ENCODE peak calls at places on chromosomes 11 and 22, in four cellular contexts. Y is psoas muscle, M is brain microvascular endothelial cell, B is ovary. G is an unnamed sample.

GRCh38 chr22:21989049-21989448 is 6.5 kb upstream of the TOP3B start:
- DNase-seq in B (no peak), Y (no peak), M (no peak), G (no peak)

GRCh38 chr11:1966531-1966930 is 19.4 kb downstream of the MRPL23 start:
- DNase-seq in M (no peak), Y (peak), B (peak), G (peak)

GRCh38 chr11:73797457-73797856 is 9.8 kb downstream of the MRPL48 start:
- DNase-seq in B (no peak), M (no peak), Y (peak), G (no peak)

GRCh38 chr11:120883404-120884135 is 140.3 kb upstream of the TBCEL start:
- DNase-seq in Y (peak), M (no peak), B (no peak), G (peak)

GRCh38 chr11:64605248-64605560 is 14.2 kb downstream of the SLC22A12 start:
- DNase-seq in M (no peak), Y (no peak), B (no peak), G (no peak)

GRCh38 chr11:120712014-120712413 is 200.5 kb downstream of the GRIK4 start:
- DNase-seq in M (no peak), B (no peak), Y (no peak), G (no peak)

GRCh38 chr11:60880635-60881282 is 13.4 kb downstream of the ZP1 start:
- DNase-seq in Y (no peak), B (no peak), M (no peak), G (no peak)

GRCh38 chr11:28696591-28696990 is 588.4 kb downstream of the METTL15 start:
- DNase-seq in B (no peak), M (no peak), Y (no peak), G (no peak)

GRCh38 chr22:17131686-17132085 is 10.5 kb upstream of the TMEM121B start:
- DNase-seq in M (no peak), Y (no peak), B (no peak), G (no peak)

GRCh38 chr11:125871391-125872137 is 15.9 kb upstream of the HYLS1 start:
- DNase-seq in M (peak), Y (no peak), B (no peak), G (peak)

GRCh38 chr11:32070707-32071106 is 20.2 kb upstream of the RCN1 start:
- DNase-seq in B (no peak), M (no peak), Y (no peak), G (no peak)

GRCh38 chr11:1893581-1894359 is 2.1 kb upstream of the PRR33 start:
- DNase-seq in Y (no peak), M (no peak), B (peak), G (no peak)

GRCh38 chr11:67289226-67289650 is at the start of gene ANKRD13D:
- DNase-seq in B (no peak), M (no peak), Y (no peak), G (no peak)

GRCh38 chr11:87851827-87852226 is 323.4 kb downstream of the RAB38 start:
- DNase-seq in Y (no peak), M (no peak), B (no peak), G (no peak)

GRCh38 chr11:70072471-70073187 is 5.5 kb upstream of the ANO1 start:
- DNase-seq in M (no peak), Y (no peak), B (no peak), G (no peak)

GRCh38 chr11:86579406-86579731 is 93.0 kb downstream of the ME3 start:
- DNase-seq in Y (no peak), M (no peak), B (no peak), G (no peak)

GRCh38 chr11:67497656-67498291 is 7.4 kb downstream of the PITPNM1 start:
- DNase-seq in Y (no peak), B (no peak), M (no peak), G (no peak)

GRCh38 chr11:109960831-109961230 is 132.4 kb upstream of the ZC3H12C start:
- DNase-seq in M (peak), Y (peak), B (peak), G (peak)

GRCh38 chr11:93611836-93612677 is 49.4 kb upstream of the CEP295 start:
- DNase-seq in M (no peak), Y (no peak), B (no peak), G (no peak)

GRCh38 chr22:31235076-31235475 is 23.0 kb downstream of the LIMK2 start:
- DNase-seq in M (no peak), B (no peak), Y (no peak), G (no peak)

GRCh38 chr22:17583151-17583550 is 19.9 kb downstream of the SLC25A18 start:
- DNase-seq in Y (no peak), B (no peak), M (no peak), G (no peak)

GRCh38 chr11:86818466-86819282 is 18.3 kb downstream of the PRSS23 start:
- DNase-seq in B (no peak), M (no peak), Y (no peak), G (no peak)

GRCh38 chr11:119362741-119363080 is 16.2 kb upstream of the MFRP start:
- DNase-seq in Y (no peak), M (no peak), B (no peak), G (no peak)

GRCh38 chr11:132312161-132312560 is 941.7 kb downstream of the NTM start:
- DNase-seq in B (no peak), M (peak), Y (no peak), G (no peak)

GRCh38 chr22:38273135-38273761 is 438 bp upstream of the TMEM184B start:
- DNase-seq in M (no peak), Y (no peak), B (no peak), G (no peak)

GRCh38 chr22:48261706-48262105 is 1499.3 kb downstream of the TBC1D22A start:
- DNase-seq in Y (no peak), M (no peak), B (no peak), G (no peak)

GRCh38 chr22:40425082-40425481 is 54.7 kb downstream of the SGSM3 start:
- DNase-seq in B (no peak), M (no peak), Y (no peak), G (no peak)

GRCh38 chr11:8213390-8213789 is 44.6 kb upstream of the RIC3 start:
- DNase-seq in M (no peak), B (no peak), Y (no peak), G (no peak)

GRCh38 chr22:39453765-39454378 is 2.9 kb upstream of the MGAT3 start:
- DNase-seq in B (no peak), Y (no peak), M (no peak), G (no peak)

GRCh38 chr11:68978626-68978930 is 2.2 kb downstream of the MRGPRD start:
- DNase-seq in M (no peak), B (no peak), Y (no peak), G (no peak)

GRCh38 chr11:60891103-60891741 is 15.2 kb downstream of the PRPF19 start:
- DNase-seq in Y (no peak), M (peak), B (peak), G (peak)

GRCh38 chr11:27205779-27206549 is 157.1 kb downstream of the CCDC34 start:
- DNase-seq in M (no peak), B (no peak), Y (no peak), G (no peak)

GRCh38 chr22:19287889-19288288 is 3.6 kb downstream of the CLTCL1 start:
- DNase-seq in B (no peak), M (peak), Y (no peak), G (no peak)

GRCh38 chr11:108871152-108871551 is 206.3 kb downstream of the DDX10 start:
- DNase-seq in M (peak), Y (no peak), B (peak), G (peak)

GRCh38 chr11:101916422-101916821 is at the start of gene ANGPTL5:
- DNase-seq in M (no peak), B (no peak), Y (no peak), G (no peak)

GRCh38 chr11:13119361-13119760 is 110.2 kb downstream of the RASSF10 start:
- DNase-seq in Y (no peak), B (no peak), M (no peak), G (no peak)

GRCh38 chr11:36469881-36470802 is 39.9 kb downstream of the TRAF6 start:
- DNase-seq in Y (no peak), M (peak), B (no peak), G (no peak)

GRCh38 chr11:111021131-111021530 is 224.4 kb upstream of the POU2AF2 start:
- DNase-seq in M (no peak), B (no peak), Y (no peak), G (no peak)

GRCh38 chr22:24149191-24149590 is 32.1 kb upstream of the SUSD2 start:
- DNase-seq in B (no peak), Y (no peak), M (no peak), G (no peak)

GRCh38 chr11:123301696-123302400 is 106.8 kb upstream of the CLMP start:
- DNase-seq in Y (peak), B (peak), M (no peak), G (peak)

DNA sequence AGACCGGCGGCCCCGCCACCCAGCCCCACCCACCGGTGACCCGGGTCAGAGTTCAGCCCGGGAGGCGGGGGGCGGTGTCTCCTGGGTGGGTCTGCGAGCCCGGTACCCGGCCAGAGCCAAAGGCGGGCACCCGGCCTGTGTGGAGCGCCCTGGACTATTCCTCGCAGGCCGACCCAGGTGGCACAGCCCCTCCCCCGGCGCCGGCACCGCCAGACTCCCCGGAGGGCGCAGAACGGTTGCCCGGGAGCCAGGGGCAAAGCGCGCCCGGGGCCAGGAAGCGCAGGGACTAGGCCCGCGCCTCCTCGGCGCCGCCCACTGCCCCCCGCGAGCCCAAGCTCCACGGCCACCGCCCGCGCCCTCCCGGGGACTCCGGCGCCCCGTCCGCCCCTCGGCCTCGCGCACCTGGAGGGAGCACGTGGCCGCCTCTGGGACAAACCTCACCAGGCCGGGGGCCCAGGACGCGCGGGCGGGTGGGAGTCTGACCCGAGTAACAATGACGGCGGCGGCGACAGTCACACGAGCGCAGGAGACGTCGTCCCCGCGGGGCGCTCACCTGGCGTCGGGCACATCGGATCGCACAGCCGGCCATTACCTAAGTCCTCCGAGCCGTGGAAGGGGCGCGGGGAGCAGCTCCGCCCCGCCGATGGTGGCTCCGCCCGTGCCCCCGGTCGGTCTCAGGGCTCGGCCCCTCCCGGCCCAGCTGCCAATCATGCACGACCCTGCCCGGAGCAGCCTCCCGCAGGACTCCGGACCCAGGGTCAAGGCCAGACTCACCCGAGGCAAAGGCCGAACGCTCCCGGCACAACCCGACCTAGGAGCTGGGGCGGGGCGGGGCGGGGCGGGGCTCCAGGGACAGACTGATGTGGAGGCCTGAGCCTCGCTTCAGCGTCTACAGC is 7.5 kb downstream of the PLXNB2 start:
- DNase-seq in Y (no peak), B (no peak), M (no peak), G (peak)
- H3K4me3 ChIP-seq in Y (peak), B (peak), M (no peak), G (peak)

GRCh38 chr11:117720061-117720511 is 76.9 kb downstream of the DSCAML1 start:
- DNase-seq in M (no peak), B (no peak), Y (no peak), G (no peak)

GRCh38 chr11:117719480-117719879 is 77.5 kb downstream of the DSCAML1 start:
- DNase-seq in Y (no peak), B (no peak), M (no peak), G (no peak)

GRCh38 chr11:117715801-117716200 is 81.2 kb downstream of the DSCAML1 start:
- DNase-seq in Y (no peak), B (no peak), M (no peak), G (no peak)

GRCh38 chr11:117716652-117717440 is 80.2 kb downstream of the DSCAML1 start:
- DNase-seq in M (no peak), Y (no peak), B (no peak), G (no peak)

DNA sequence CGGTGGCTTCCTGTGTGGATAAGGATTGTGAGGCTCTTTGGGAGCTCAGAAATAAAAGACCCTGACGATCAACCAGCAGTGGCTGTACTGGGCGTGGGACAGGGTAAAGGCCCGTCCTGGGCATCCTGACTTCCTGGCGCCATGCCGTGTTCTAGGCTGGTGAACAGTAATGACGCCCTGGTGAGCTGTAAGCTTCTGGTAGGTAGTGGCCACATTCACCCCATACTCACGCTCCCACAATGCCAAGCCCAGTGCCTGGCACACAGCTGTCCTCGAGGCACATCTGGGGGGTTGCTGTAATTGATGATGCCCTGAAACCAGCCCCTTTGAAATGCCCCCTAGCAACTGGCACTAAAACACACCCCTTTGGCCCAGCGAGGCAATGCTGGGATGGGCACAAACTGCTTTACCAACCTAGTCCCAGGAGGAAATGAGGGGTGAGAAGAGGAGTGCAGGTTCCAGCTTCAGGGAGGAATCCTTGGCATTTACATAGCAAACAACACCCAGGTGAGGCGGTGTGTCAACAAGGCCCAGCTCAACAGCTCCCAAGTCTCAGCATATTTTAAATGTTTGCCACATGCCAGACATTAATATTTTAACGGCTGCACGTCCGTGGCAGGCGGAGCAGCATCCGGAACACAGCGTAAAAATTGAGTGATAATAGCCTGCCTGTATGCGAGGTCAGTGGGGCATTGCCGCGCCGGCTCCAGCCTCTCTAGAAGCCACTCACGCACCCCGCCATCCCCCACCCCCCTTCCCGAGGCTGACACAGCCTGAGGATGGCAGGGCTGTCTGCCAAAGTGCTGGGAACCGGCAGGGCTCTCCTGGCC is 79.3 kb downstream of the DSCAML1 start:
- DNase-seq in M (no peak), Y (no peak), B (no peak), G (peak)
- H3K27ac ChIP-seq in M (no peak), Y (no peak), B (no peak), G (no peak)

GRCh38 chr22:20429254-20430100 is 8.1 kb downstream of the SCARF2 start:
- DNase-seq in M (no peak), B (peak), Y (no peak), G (no peak)
- H3K4me3 ChIP-seq in M (no peak), B (no peak), Y (peak), G (no peak)

GRCh38 chr11:112174789-112175595 is at the start of gene BCO2:
- DNase-seq in B (peak), Y (peak), M (peak), G (peak)
- H3K27ac ChIP-seq in B (no peak), Y (peak), M (peak), G (peak)

DNA sequence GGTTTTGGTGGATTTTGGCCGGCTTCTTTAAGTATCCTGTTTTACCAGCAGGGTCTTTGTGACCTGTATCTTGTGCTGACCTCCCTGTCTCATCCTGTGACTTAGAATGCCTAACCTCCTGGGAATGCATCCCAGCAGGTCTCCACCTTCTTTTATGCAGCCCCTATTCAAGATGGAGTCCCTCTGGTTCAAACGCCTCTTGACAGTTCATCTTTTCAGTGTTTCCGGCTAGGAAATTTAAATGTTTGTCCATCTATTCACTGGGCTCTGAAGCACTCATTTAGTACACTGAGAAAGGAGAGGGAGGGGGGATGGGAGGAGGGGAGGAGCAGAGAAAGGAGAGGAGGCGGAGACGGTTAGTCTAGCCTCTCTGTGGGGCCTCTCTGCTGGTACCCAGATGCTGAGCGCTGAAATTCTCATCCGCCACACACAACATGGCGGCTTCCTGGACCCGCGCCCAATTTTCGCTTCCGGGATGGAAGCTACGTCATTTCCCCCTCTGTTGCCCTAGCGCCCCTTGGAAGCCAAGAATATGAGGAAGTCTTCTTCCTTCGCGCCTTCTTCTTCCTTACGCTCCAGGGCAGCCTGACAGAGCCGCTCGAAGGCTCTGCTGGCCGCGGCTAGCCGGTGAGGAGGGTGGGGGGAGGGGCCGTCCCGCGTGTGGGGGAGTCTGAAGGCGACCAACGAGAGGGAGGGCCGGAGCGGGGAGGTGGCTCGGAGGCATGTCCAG is 69.0 kb upstream of the SYT13 start:
- DNase-seq in M (peak), B (peak), Y (peak), G (peak)
- H3K4me3 ChIP-seq in M (peak), B (peak), Y (peak), G (peak)